ENCODE peak calls at places on chromosome 17, in seven cellular contexts. A is BJ; Y is stimulated activated CD8-positive, alpha-beta memory T cell treated with anti-CD3 and anti-CD28 coated beads, Interleukin-7, amount 100 ng/mL, for 1 hour; K is fibroblast of pulmonary artery; V is stimulated activated naive CD8-positive, alpha-beta T cell treated with anti-CD3 and anti-CD28 coated beads, Interleukin-15, Interleukin-2, amounts not matched to agents 100 U/mL and 50 U/mL, for 24 hours; J is stimulated activated CD4-positive, alpha-beta T cell treated with anti-CD3 and anti-CD28 coated beads, Interleukin-1b, Interleukin-23, amount 100 ng/mL, for 24 hours; W is NCI-H510A. R is an unnamed sample.

GRCh38 chr17:5630434-5630833 is 46.1 kb upstream of the NLRP1 start:
- DNase-seq in W (no peak), A (peak; percentile 19), J (no peak), Y (no peak), K (peak; percentile 17), V (no peak), R (peak; percentile 70)

GRCh38 chr17:4635823-4636375 is 5.6 kb downstream of the ALOX15 start:
- DNase-seq in A (no peak), V (no peak), K (no peak), J (no peak), Y (no peak), W (no peak), R (no peak)

GRCh38 chr17:63535640-63536039 is 12.5 kb downstream of the KCNH6 start:
- DNase-seq in V (no peak), K (no peak), Y (no peak), A (no peak), J (no peak), W (no peak), R (no peak)

GRCh38 chr17:28317965-28318758 is 838 bp upstream of the TMEM97 start:
- DNase-seq in V (peak; percentile 36), K (no peak), A (no peak), Y (no peak), J (no peak), W (no peak), R (no peak)

GRCh38 chr17:49230636-49231562 is at the start of gene PHOSPHO1:
- DNase-seq in A (peak; percentile 15), Y (peak; percentile 70), K (peak; percentile 81), V (peak; percentile 93), W (peak; percentile 75), J (peak; percentile 62), R (peak; percentile 86)

GRCh38 chr17:80959330-80960036 is 32.2 kb upstream of the CHMP6 start:
- DNase-seq in W (no peak), J (no peak), V (no peak), K (peak; percentile 49), A (peak; percentile 41), Y (no peak), R (no peak)

GRCh38 chr17:10337136-10337535 is 35.7 kb downstream of the MYH13 start:
- DNase-seq in Y (no peak), J (no peak), A (no peak), W (no peak), V (no peak), K (no peak), R (no peak)

GRCh38 chr17:43601280-43602050 is 55.3 kb upstream of the ETV4 start:
- DNase-seq in J (no peak), V (no peak), Y (no peak), W (no peak), A (no peak), K (peak; percentile 18), R (peak; percentile 37)

GRCh38 chr17:7889166-7889584 is 586 bp downstream of the CHD3 start:
- DNase-seq in V (peak; percentile 62), A (peak; percentile 40), J (no peak), Y (no peak), W (peak; percentile 96), K (peak; percentile 96), R (peak; percentile 96)

GRCh38 chr17:75151893-75152292 is 2.4 kb downstream of the JPT1 start:
- DNase-seq in A (no peak), Y (no peak), J (no peak), K (peak; percentile 9), V (no peak), W (no peak), R (peak; percentile 32)

GRCh38 chr17:63099420-63099819 is 133.4 kb downstream of the TANC2 start:
- DNase-seq in W (no peak), V (no peak), Y (no peak), J (no peak), K (no peak), A (no peak), R (no peak)

GRCh38 chr17:74569392-74570003 is 2.2 kb upstream of the CD300H start:
- DNase-seq in W (no peak), K (peak; percentile 96), Y (no peak), V (peak; percentile 49), J (no peak), A (peak; percentile 35), R (no peak)

GRCh38 chr17:57269052-57269451 is 12.7 kb downstream of the MSI2 start:
- DNase-seq in Y (no peak), W (no peak), A (no peak), K (no peak), V (no peak), J (no peak), R (no peak)

GRCh38 chr17:50283714-50284432 is 9.6 kb downstream of the TMEM92 start:
- DNase-seq in W (no peak), K (no peak), A (no peak), V (no peak), Y (no peak), J (no peak), R (no peak)

GRCh38 chr17:53426505-53426904 is 396.2 kb upstream of the KIF2B start:
- DNase-seq in J (no peak), K (no peak), Y (no peak), W (no peak), A (no peak), V (no peak), R (no peak)

GRCh38 chr17:55056530-55056929 is 88.0 kb downstream of the STXBP4 start:
- DNase-seq in W (peak; percentile 14), A (no peak), Y (no peak), V (no peak), K (no peak), J (no peak), R (peak; percentile 16)

GRCh38 chr17:73480740-73481139 is 163.5 kb downstream of the SDK2 start:
- DNase-seq in V (no peak), K (no peak), J (no peak), Y (no peak), A (no peak), W (no peak), R (no peak)

GRCh38 chr17:50872710-50873424 is 6.7 kb upstream of the TOB1 start:
- DNase-seq in W (no peak), V (peak; percentile 62), Y (no peak), A (no peak), K (peak; percentile 51), J (no peak), R (no peak)

GRCh38 chr17:28397687-28398279 is 8.2 kb downstream of the SLC46A1 start:
- DNase-seq in K (no peak), J (no peak), A (no peak), V (no peak), Y (no peak), W (no peak), R (peak; percentile 20)

GRCh38 chr17:17628388-17629008 is 37.0 kb upstream of the PEMT start:
- DNase-seq in W (no peak), K (no peak), V (peak; percentile 47), Y (no peak), A (no peak), J (no peak), R (no peak)

GRCh38 chr17:80005360-80006338 is 30.0 kb downstream of the TBC1D16 start:
- DNase-seq in J (no peak), K (peak; percentile 53), A (no peak), Y (peak; percentile 16), V (peak; percentile 66), W (no peak), R (peak; percentile 70)

GRCh38 chr17:57357392-57357784 is 101.1 kb downstream of the MSI2 start:
- DNase-seq in Y (no peak), A (no peak), V (no peak), W (peak; percentile 35), K (no peak), J (no peak), R (no peak)

GRCh38 chr17:20992416-20992815 is 50.4 kb downstream of the USP22 start:
- DNase-seq in J (no peak), A (no peak), K (no peak), W (no peak), Y (no peak), V (no peak), R (no peak)

GRCh38 chr17:66177048-66177447 is 14.9 kb downstream of the CEP112 start:
- DNase-seq in J (no peak), A (no peak), Y (no peak), K (no peak), V (no peak), W (peak; percentile 80), R (no peak)

GRCh38 chr17:78301821-78302213 is 58.1 kb downstream of the SOCS3 start:
- DNase-seq in Y (no peak), V (no peak), J (no peak), W (no peak), A (no peak), K (no peak), R (no peak)

GRCh38 chr17:36755586-36755985 is 154.2 kb downstream of the MRM1 start:
- DNase-seq in W (peak; percentile 44), Y (no peak), K (peak; percentile 4), J (no peak), A (no peak), V (peak; percentile 49), R (peak; percentile 38)

GRCh38 chr17:78600181-78600651 is 23.0 kb upstream of the DNAH17 start:
- DNase-seq in V (no peak), Y (no peak), A (no peak), J (no peak), W (no peak), K (peak; percentile 60), R (peak; percentile 72)

GRCh38 chr17:31926100-31926729 is 10.6 kb upstream of the SUZ12 start:
- DNase-seq in Y (no peak), J (no peak), V (no peak), A (no peak), W (no peak), K (no peak), R (no peak)